ENCODE peak calls at places on chromosome X, in nine cellular contexts. C is A673, P is astrocyte, E is tibial nerve, S is fibroblast of the aortic adventitia, F is tibial artery, O is coronary artery, J is left ventricle myocardium inferior, N is HCT116. H is an unnamed sample.

GRCh38 chrX:53550756-53551463 is 116.7 kb upstream of the HSD17B10 start:
- DNase-seq in C (no peak), P (no peak), E (no peak), S (no peak), F (no peak), O (no peak), J (no peak), N (no peak), H (no peak)

GRCh38 chrX:71533850-71534515 is 1.1 kb downstream of the OGT start:
- DNase-seq in C (peak; percentile 71), P (peak; percentile 40), E (peak; percentile 30), S (peak; percentile 57), F (peak; percentile 68), O (peak; percentile 75), J (peak; percentile 30), N (no peak), H (peak; percentile 59)

GRCh38 chrX:68647156-68647957 is at the start of gene STARD8:
- DNase-seq in C (peak; percentile 9), P (peak; percentile 41), E (peak; percentile 12), S (peak; percentile 42), F (peak; percentile 66), O (no peak), J (peak; percentile 24), N (peak; percentile 32), H (peak; percentile 49)

GRCh38 chrX:15600745-15601144 is at the start of gene ACE2:
- DNase-seq in C (no peak), P (no peak), E (no peak), S (no peak), F (no peak), O (no peak), J (no peak), N (no peak), H (no peak)

GRCh38 chrX:117610806-117611205 is 505.8 kb downstream of the KLHL13 start:
- DNase-seq in C (no peak), P (no peak), E (no peak), S (no peak), F (no peak), O (no peak), J (no peak), N (no peak), H (no peak)

GRCh38 chrX:7252013-7252610 is 104.2 kb upstream of the PUDP start:
- DNase-seq in C (no peak), P (no peak), E (no peak), S (no peak), F (no peak), O (no peak), J (no peak), N (no peak), H (no peak)

GRCh38 chrX:154450312-154450711 is 6.4 kb downstream of the FAM50A start:
- DNase-seq in C (no peak), P (no peak), E (no peak), S (no peak), F (no peak), O (no peak), J (no peak), N (no peak), H (no peak)

GRCh38 chrX:11113731-11114130 is 2.6 kb downstream of the HCCS start:
- DNase-seq in C (no peak), P (no peak), E (no peak), S (no peak), F (no peak), O (no peak), J (no peak), N (no peak), H (no peak)

GRCh38 chrX:71622347-71623104 is 4.2 kb upstream of the CXCR3 start:
- DNase-seq in C (peak; percentile 5), P (peak; percentile 58), E (peak; percentile 50), S (peak; percentile 74), F (peak; percentile 85), O (no peak), J (peak; percentile 77), N (peak; percentile 19), H (peak; percentile 83)

GRCh38 chrX:78746496-78746895 is 1.0 kb upstream of the LPAR4 start:
- DNase-seq in C (no peak), P (no peak), E (no peak), S (no peak), F (no peak), O (no peak), J (no peak), N (no peak), H (peak; percentile 5)

GRCh38 chrX:93580634-93581033 is 92.7 kb downstream of the NAP1L3 start:
- DNase-seq in C (no peak), P (no peak), E (no peak), S (no peak), F (no peak), O (no peak), J (no peak), N (no peak), H (no peak)

GRCh38 chrX:68511255-68511654 is 12.4 kb downstream of the YIPF6 start:
- DNase-seq in C (peak; percentile 61), P (no peak), E (peak; percentile 65), S (peak; percentile 59), F (no peak), O (no peak), J (no peak), N (no peak), H (peak; percentile 51)

GRCh38 chrX:103356897-103357296 is 591 bp downstream of the TCEAL9 start:
- DNase-seq in C (no peak), P (no peak), E (peak; percentile 16), S (no peak), F (peak; percentile 67), O (no peak), J (peak; percentile 33), N (no peak), H (peak; percentile 28)

DNA sequence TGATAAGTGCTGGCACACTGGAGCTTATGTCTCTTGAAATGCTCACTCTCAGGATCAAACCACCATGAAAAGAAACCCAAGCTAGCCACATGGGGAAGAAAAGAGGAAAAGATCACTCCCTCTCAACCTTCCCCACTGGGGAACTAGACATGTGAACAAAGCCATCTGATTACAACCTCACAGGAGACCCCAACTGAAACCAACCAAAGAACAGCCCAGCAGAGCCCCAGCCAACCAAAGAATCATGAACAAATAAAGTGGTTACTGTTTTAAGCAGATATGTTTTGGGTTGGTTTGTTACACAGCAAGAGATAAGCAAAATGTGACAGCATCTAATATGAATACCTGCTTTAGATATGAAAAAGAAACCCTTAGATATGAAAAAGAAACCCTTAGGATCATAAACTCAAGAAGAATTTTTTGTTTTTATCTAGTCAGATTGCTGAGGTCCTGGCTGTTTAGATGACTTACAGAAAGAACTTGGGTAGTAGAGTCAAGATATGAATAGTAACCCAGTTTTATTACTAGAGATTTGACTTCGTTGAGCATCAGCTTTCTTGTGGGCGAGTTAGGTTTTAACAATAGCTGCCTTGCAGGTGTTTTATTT is 23.7 kb upstream of the TLR7 start:
- DNase-seq in C (no peak), P (no peak), E (no peak), S (no peak), F (no peak), O (no peak), J (no peak), N (no peak), H (no peak)
- H3K4me3 ChIP-seq in C (no peak overlapping the region), P (no peak overlapping the region), E (no peak overlapping the region), S (no peak overlapping the region), F (no peak overlapping the region), O (no peak overlapping the region), J (no peak overlapping the region), N (no peak overlapping the region), H (no peak overlapping the region)

DNA sequence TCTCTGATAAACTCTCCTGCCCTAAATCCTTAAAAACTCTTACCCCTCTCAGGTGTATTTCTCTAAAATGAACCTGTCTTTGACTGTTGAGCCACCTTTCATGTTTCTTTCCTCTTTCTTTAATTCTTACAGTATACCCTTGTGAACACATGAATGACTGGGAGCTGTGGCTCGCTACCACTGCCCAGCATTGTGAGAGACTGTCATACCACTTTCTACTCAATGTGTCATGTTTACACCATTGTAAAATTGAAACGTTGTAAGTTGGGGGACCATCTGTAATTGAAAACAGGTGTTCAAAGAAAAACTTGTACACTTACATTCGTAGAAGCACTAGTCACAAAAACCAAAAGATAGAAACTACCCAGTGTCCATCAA is 66.9 kb downstream of the ZNF182 start:
- DNase-seq in C (no peak), P (no peak), E (no peak), S (no peak), F (no peak), O (no peak), J (no peak), N (no peak), H (no peak)
- H3K4me3 ChIP-seq in C (no peak overlapping the region), P (no peak overlapping the region), E (no peak overlapping the region), S (no peak overlapping the region), F (no peak overlapping the region), O (no peak overlapping the region), J (peak overlapping the region; percentile 34), N (no peak overlapping the region), H (no peak overlapping the region)

GRCh38 chrX:70446380-70447350 is 2.0 kb downstream of the DLG3 start:
- DNase-seq in C (no peak), P (no peak), E (no peak), S (no peak), F (no peak), O (no peak), J (no peak), N (no peak), H (no peak)

GRCh38 chrX:70445876-70446275 is 1.2 kb downstream of the DLG3 start:
- DNase-seq in C (no peak), P (no peak), E (no peak), S (no peak), F (no peak), O (no peak), J (no peak), N (no peak), H (no peak)

GRCh38 chrX:70442224-70442623 is 2.4 kb upstream of the DLG3 start:
- DNase-seq in C (no peak), P (no peak), E (no peak), S (no peak), F (no peak), O (no peak), J (no peak), N (no peak), H (no peak)

GRCh38 chrX:70444326-70445196 is at the start of gene DLG3:
- DNase-seq in C (peak; percentile 45), P (no peak), E (no peak), S (peak; percentile 50), F (no peak), O (no peak), J (no peak), N (no peak), H (peak; percentile 55)

DNA sequence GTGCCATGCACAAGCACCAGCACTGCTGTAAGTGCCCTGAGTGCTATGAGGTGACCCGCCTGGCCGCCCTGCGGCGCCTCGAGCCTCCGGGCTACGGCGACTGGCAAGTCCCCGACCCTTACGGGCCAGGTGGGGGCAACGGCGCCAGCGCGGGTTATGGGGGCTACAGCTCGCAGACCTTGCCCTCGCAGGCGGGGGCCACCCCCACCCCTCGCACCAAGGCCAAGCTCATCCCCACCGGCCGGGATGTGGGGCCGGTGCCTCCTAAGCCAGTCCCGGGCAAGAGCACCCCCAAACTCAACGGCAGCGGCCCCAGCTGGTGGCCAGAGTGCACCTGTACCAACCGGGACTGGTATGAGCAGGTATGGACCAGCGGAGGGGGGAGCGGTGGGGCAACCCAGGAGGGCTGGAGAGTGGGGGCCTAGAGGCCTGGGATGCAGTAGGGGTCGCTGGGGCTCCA is 592 bp downstream of the DLG3 start:
- DNase-seq in C (no peak), P (no peak), E (no peak), S (no peak), F (no peak), O (no peak), J (no peak), N (no peak), H (no peak)
- H3K4me3 ChIP-seq in C (no peak overlapping the region), P (no peak overlapping the region), E (peak overlapping the region; percentile 34), S (peak overlapping the region; percentile 33), F (peak overlapping the region; percentile 50), O (peak overlapping the region; percentile 67), J (peak overlapping the region; percentile 51), N (no peak overlapping the region), H (no peak overlapping the region)

GRCh38 chrX:128517691-128518090 is 465.5 kb upstream of the ACTRT1 start:
- DNase-seq in C (no peak), P (no peak), E (no peak), S (no peak), F (no peak), O (no peak), J (no peak), N (no peak), H (no peak)

GRCh38 chrX:128518508-128518907 is 466.3 kb upstream of the ACTRT1 start:
- DNase-seq in C (peak; percentile 51), P (no peak), E (no peak), S (peak; percentile 3), F (no peak), O (no peak), J (no peak), N (no peak), H (no peak)
- H3K4me3 ChIP-seq in C (no peak overlapping the region), P (no peak overlapping the region), E (no peak overlapping the region), S (no peak overlapping the region), F (no peak overlapping the region), O (no peak overlapping the region), J (no peak overlapping the region), N (no peak overlapping the region), H (no peak overlapping the region)

H was measured in cardiac muscle cell.